ENCODE peak calls at places on chromosome 6, in eight cellular contexts. S, W, V, M, A, L, B and F are unnamed samples. For H3K27me3, the result is how much of the 10 kb centered on the place peaks cover.

GRCh38 chr6:162258647-162259046 is 468.9 kb downstream of the PRKN start:
- DNase-seq in B (no peak), L (no peak), W (no peak), S (no peak), M (no peak), A (no peak), V (no peak), F (no peak)

GRCh38 chr6:19805146-19805515 is 32.0 kb upstream of the ID4 start:
- DNase-seq in A (no peak), L (no peak), B (no peak), V (peak), S (no peak), W (no peak), M (no peak), F (no peak)

GRCh38 chr6:8794420-8794819 is 359.1 kb upstream of the SLC35B3 start:
- DNase-seq in B (no peak), M (no peak), S (no peak), V (no peak), L (no peak), A (no peak), W (no peak), F (no peak)

GRCh38 chr6:1797801-1798200 is 188.1 kb downstream of the FOXC1 start:
- DNase-seq in S (no peak), A (peak), L (no peak), V (no peak), B (no peak), W (no peak), M (no peak), F (no peak)

GRCh38 chr6:3232017-3232838 is 4.8 kb upstream of the TUBB2B start:
- DNase-seq in A (no peak), S (no peak), B (no peak), L (no peak), V (no peak), M (no peak), W (no peak), F (no peak)

GRCh38 chr6:154569136-154569862 is 58.8 kb upstream of the CNKSR3 start:
- DNase-seq in V (no peak), A (peak), S (no peak), M (peak), B (no peak), W (no peak), L (no peak), F (no peak)

GRCh38 chr6:119627908-119628669 is 278.5 kb upstream of the MAN1A1 start:
- DNase-seq in B (no peak), A (no peak), S (peak), V (peak), L (no peak), W (no peak), M (no peak), F (no peak)

GRCh38 chr6:117600008-117600743 is 2.1 kb downstream of the GOPC start:
- DNase-seq in M (no peak), W (no peak), A (peak), V (peak), B (no peak), L (no peak), S (peak), F (no peak)

GRCh38 chr6:44058617-44059358 is 68.5 kb downstream of the MRPL14 start:
- DNase-seq in W (peak), M (peak), V (peak), L (peak), B (no peak), S (peak), A (peak), F (peak)

GRCh38 chr6:27494987-27495385 is 22.1 kb upstream of the ZNF184 start:
- DNase-seq in V (no peak), B (no peak), A (no peak), W (no peak), M (no peak), L (no peak), S (no peak), F (no peak)

GRCh38 chr6:15658345-15658744 is 4.5 kb downstream of the DTNBP1 start:
- DNase-seq in A (no peak), W (no peak), B (no peak), M (no peak), V (no peak), L (no peak), S (no peak), F (peak)

GRCh38 chr6:140897349-140897748 is 1235.4 kb upstream of the GJE1 start:
- DNase-seq in A (no peak), W (no peak), L (no peak), V (no peak), S (peak), B (no peak), M (no peak), F (no peak)

GRCh38 chr6:82988904-82989303 is 76.7 kb downstream of the UBE3D start:
- DNase-seq in S (peak), M (no peak), L (no peak), B (no peak), A (peak), V (peak), W (no peak), F (no peak)

GRCh38 chr6:89734526-89734925 is 85.1 kb downstream of the MDN1 start:
- DNase-seq in W (no peak), A (no peak), L (no peak), S (no peak), B (no peak), V (no peak), M (no peak), F (no peak)

GRCh38 chr6:84773431-84774173 is 9.2 kb upstream of the TBX18 start:
- DNase-seq in S (peak), L (no peak), A (peak), W (no peak), M (peak), B (no peak), V (no peak), F (peak)

GRCh38 chr6:148109732-148110131 is 232.9 kb upstream of the SASH1 start:
- DNase-seq in M (no peak), S (no peak), A (no peak), V (no peak), W (no peak), L (no peak), B (no peak), F (no peak)

GRCh38 chr6:161200610-161201201 is 73.2 kb downstream of the AGPAT4 start:
- DNase-seq in M (peak), V (no peak), S (no peak), B (no peak), L (no peak), W (no peak), A (no peak), F (no peak)

GRCh38 chr6:143759666-143760065 is 81.9 kb downstream of the PHACTR2 start:
- DNase-seq in V (no peak), B (no peak), S (no peak), M (no peak), A (peak), L (no peak), W (no peak), F (no peak)

GRCh38 chr6:169813969-169814368 is 62.5 kb downstream of the ERMARD start:
- DNase-seq in S (no peak), W (no peak), M (no peak), L (no peak), V (no peak), A (no peak), B (no peak), F (no peak)

GRCh38 chr6:130896249-130896648 is 69.0 kb downstream of the SMLR1 start:
- DNase-seq in A (no peak), B (no peak), V (no peak), L (peak), S (no peak), M (no peak), W (no peak), F (no peak)

GRCh38 chr6:72959821-72960220 is 265.5 kb downstream of the KHDC1L start:
- DNase-seq in M (no peak), V (no peak), B (no peak), W (no peak), L (no peak), S (no peak), A (no peak), F (no peak)

GRCh38 chr6:150891886-150892485 is 26.5 kb downstream of the MTHFD1L start:
- DNase-seq in V (peak), B (peak), S (peak), A (peak), W (peak), L (peak), M (peak), F (no peak)

GRCh38 chr6:11700118-11700718 is 78.4 kb downstream of the ADTRP start:
- DNase-seq in W (no peak), S (peak), B (no peak), L (no peak), A (peak), M (peak), V (peak), F (no peak)

GRCh38 chr6:13902922-13903321 is 21.8 kb upstream of the RNF182 start:
- DNase-seq in A (no peak), V (no peak), S (no peak), W (no peak), L (no peak), B (no peak), M (no peak), F (no peak)

GRCh38 chr6:143823463-143824006 is 19.6 kb upstream of the LTV1 start:
- DNase-seq in L (no peak), S (no peak), M (no peak), W (no peak), V (peak), A (peak), B (no peak), F (no peak)

GRCh38 chr6:113995632-113996031 is 24.7 kb upstream of the HDAC2 start:
- DNase-seq in M (peak), B (no peak), W (peak), V (peak), L (no peak), S (no peak), A (peak), F (no peak)
- TF ChIP-seq CTCF in M (no peak), B (no peak), W (no peak), V (no peak), L (no peak), S (no peak), A (no peak), F (no peak)

GRCh38 chr6:138104618-138105213 is 2.5 kb downstream of the PERP start:
- DNase-seq in M (no peak), V (no peak), W (no peak), A (no peak), S (no peak), L (no peak), B (no peak), F (no peak)
- H3K4me3 ChIP-seq in M (no peak), V (no peak), W (peak), A (no peak), S (no peak), L (peak), B (no peak), F (no peak)

DNA sequence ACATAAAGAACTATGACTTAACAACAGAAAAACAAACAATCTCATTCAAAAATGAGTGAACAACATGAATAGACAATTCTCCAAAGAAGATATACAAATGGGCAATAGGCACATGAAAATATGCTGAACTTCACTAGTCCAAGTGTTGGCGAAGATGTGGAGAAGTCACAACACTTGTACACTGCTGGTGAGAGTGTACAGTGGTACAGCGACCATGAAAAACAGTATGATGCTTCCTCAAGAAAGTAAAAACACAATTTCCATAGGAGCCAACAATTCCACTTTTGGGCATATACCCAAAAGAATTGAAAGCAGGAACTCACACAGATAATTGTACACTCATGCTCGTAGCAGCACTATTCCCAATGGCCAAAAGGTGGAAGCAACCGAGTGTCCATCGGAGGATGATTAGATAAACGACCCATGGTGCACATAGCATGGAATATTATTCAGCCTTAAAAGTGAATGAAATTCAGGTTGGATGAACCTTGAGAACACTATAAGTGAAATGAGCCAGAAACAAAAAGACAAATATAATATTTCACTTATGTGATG is 6.6 kb downstream of the HLA-F start:
- DNase-seq in A (no peak), L (no peak), V (no peak), S (no peak), W (no peak), M (no peak), B (no peak), F (no peak)
- H3K27me3 ChIP-seq in A (under half), L (under half), V (under half), S (under half), W (under half), M (under half), B (under half), F (under half)

GRCh38 chr6:160069459-160069858 is 52.2 kb upstream of the SLC22A1 start:
- DNase-seq in A (no peak), S (no peak), V (no peak), L (no peak), W (no peak), M (no peak), B (no peak), F (no peak)

GRCh38 chr6:160070427-160070826 is 51.2 kb upstream of the SLC22A1 start:
- DNase-seq in S (no peak), L (no peak), V (no peak), M (no peak), A (no peak), W (no peak), B (no peak), F (no peak)

GRCh38 chr6:160073272-160073671 is 48.3 kb upstream of the SLC22A1 start:
- DNase-seq in V (no peak), A (no peak), B (no peak), M (no peak), W (no peak), L (no peak), S (no peak), F (no peak)

GRCh38 chr6:160070831-160071230 is 50.8 kb upstream of the SLC22A1 start:
- DNase-seq in V (no peak), M (no peak), A (no peak), L (no peak), B (no peak), W (no peak), S (no peak), F (no peak)

DNA sequence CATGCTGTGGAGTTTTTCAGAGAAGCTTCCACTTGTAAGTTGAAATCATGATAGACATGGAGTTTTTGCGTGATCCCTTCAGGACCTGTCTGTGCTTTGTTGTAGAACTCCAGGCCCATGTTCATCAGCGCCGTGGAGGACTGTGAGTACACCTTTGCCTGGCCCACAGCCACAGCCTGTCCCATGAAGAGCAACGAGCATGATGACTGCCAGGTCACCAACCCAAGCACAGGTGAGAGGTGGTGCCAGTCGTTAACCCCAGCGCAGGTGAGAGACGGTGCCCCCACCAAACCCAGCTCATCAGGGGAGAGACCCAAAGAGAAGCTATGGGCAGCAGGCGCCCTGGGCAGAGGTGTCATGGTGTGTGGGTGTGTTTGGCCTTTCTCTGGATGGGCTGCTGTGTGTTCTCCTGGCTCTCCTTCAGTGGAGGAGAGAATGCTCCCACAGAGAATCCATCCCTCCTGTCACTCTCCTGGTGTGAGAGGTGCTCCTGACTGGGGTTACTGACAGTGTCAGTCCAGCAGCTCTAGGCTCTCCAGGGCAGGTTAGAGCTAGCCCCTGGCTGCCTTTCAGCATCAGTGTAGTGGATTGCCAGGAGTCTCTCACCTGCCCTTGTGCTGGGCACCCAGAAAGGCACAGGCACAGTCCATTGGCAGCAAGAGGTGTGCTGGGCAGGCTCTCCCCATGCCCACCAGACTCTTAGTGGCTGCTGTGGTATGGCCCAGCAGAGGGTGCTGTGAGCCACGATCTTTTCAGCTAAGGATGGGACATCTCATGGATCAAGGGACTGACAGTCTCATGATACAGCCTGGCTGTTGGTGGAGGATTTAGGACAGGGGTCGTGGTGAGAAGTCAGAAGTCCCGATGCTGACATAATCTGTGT is 49.6 kb upstream of the SLC22A1 start:
- DNase-seq in B (no peak), L (no peak), A (no peak), V (no peak), S (no peak), W (no peak), M (no peak), F (no peak)
- TF ChIP-seq CTCF in B (no peak), L (no peak), A (no peak), V (peak), S (peak), W (peak), M (peak), F (peak)

DNA sequence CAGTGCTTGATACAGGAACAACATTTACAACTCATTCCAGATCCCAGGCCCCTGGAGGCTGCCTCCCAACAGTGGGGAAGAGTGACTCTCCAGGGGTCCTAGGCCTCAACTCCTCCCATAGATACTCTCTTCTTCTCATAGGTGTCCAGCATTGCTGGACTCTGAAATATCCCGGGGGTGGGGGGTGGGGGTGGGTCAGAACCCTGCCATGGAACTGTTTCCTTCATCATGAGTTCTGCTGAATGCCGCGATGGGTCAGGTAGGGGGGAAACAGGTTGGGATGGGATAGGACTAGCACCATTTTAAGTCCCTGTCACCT is 4.2 kb downstream of the PIM1 start:
- DNase-seq in L (no peak), M (no peak), V (no peak), W (no peak), S (peak), A (no peak), B (no peak), F (no peak)
- H3K4me3 ChIP-seq in L (no peak), M (no peak), V (no peak), W (peak), S (peak), A (no peak), B (peak), F (no peak)